ENCODE peak calls at places on chromosomes 3 and 15, in nine cellular contexts. Y, H, F, R, C, Q, B, K and S are unnamed samples.

GRCh38 chr15:67836477-67836876 is 3.4 kb downstream of the RNU6-1 start:
- DNase-seq in Y (peak), H (peak), F (peak), R (peak), C (no peak), Q (no peak), B (peak), K (no peak), S (peak)

GRCh38 chr15:89743594-89743993 is 7.5 kb downstream of the MESP1 start:
- DNase-seq in Y (no peak), H (no peak), F (no peak), R (no peak), C (no peak), Q (no peak), B (no peak), K (no peak), S (peak)

GRCh38 chr3:197709135-197709534 is 27.6 kb downstream of the RUBCN start:
- DNase-seq in Y (no peak), H (no peak), F (no peak), R (no peak), C (no peak), Q (no peak), B (no peak), K (no peak), S (no peak)

GRCh38 chr3:71681224-71681668 is 44.0 kb downstream of the EIF4E3 start:
- DNase-seq in Y (peak), H (peak), F (no peak), R (peak), C (peak), Q (peak), B (no peak), K (peak), S (no peak)

GRCh38 chr3:120435621-120436020 is 15.2 kb downstream of the FSTL1 start:
- DNase-seq in Y (no peak), H (peak), F (no peak), R (no peak), C (peak), Q (no peak), B (no peak), K (no peak), S (peak)

GRCh38 chr3:194176274-194176991 is 40.5 kb downstream of the HES1 start:
- DNase-seq in Y (no peak), H (peak), F (no peak), R (peak), C (no peak), Q (no peak), B (no peak), K (no peak), S (no peak)

GRCh38 chr15:81968691-81969090 is 77.1 kb downstream of the MEX3B start:
- DNase-seq in Y (no peak), H (no peak), F (no peak), R (no peak), C (no peak), Q (no peak), B (no peak), K (no peak), S (no peak)

GRCh38 chr3:46978985-46979944 is at the start of gene NBEAL2:
- DNase-seq in Y (peak), H (peak), F (peak), R (peak), C (peak), Q (peak), B (peak), K (peak), S (peak)

GRCh38 chr3:150168694-150169093 is 198.0 kb upstream of the PFN2 start:
- DNase-seq in Y (no peak), H (no peak), F (no peak), R (no peak), C (no peak), Q (no peak), B (no peak), K (no peak), S (no peak)

DNA sequence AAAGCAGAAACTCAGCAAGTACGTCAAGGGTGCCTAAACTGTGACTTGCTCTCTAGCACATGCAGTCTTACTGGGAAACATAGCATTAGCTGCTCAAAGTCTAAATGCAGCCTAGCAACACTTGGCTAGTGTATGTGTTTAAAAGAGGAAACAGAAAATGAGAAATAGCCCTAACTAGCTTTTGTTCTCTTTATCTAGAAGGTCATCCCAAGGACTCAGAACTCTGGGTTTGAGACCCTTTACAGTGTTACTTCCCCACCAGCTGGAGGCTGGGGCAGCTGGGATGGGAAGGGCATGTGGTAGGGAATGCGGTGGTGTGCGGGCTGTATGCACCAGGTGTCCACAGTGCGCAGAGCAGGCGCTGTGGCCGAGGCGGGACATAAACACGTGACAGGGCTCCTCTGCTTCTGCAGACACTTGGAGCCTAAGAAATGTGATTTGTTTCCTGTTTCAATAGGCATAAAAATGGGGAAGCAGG is 13.3 kb downstream of the ETV5 start:
- DNase-seq in Y (peak), H (no peak), F (no peak), R (no peak), C (no peak), Q (no peak), B (no peak), K (no peak), S (no peak)
- TF ChIP-seq POLR2AphosphoS5 in Y (no peak), H (no peak), F (peak), R (no peak), C (no peak), Q (no peak), B (no peak), K (no peak), S (no peak)

GRCh38 chr3:134312873-134313838 is 61.1 kb downstream of the AMOTL2 start:
- DNase-seq in Y (peak), H (peak), F (peak), R (peak), C (no peak), Q (no peak), B (no peak), K (peak), S (peak)
- TF ChIP-seq CTCF in Y (no peak), H (peak), F (peak), R (peak), C (no peak), Q (peak), B (no peak), K (peak), S (peak)

DNA sequence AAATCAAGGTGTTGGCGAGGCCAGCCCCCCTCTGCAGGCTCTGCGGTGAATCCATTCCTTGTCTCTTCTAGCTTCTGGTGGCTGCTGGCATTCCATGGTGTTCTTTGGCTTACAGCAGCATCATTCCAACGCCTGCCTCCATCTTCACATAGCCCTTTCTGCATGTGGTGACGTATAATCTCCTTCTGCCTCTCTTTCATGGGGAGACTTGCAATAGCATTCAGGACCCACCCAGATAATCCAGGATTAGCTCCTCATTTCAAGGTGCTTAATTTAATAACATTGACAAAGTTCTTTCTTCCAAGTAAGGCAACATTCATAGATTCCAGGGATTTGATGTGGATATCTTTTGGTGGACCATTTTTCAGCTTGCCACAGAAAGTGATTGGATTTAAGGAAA is 35.8 kb downstream of the ISG20 start:
- DNase-seq in Y (no peak), H (no peak), F (no peak), R (no peak), C (no peak), Q (no peak), B (no peak), K (no peak), S (no peak)
- TF ChIP-seq POLR2AphosphoS5 in Y (no peak), H (no peak), F (no peak), R (no peak), C (no peak), Q (no peak), B (no peak), K (no peak), S (no peak)

GRCh38 chr3:180631317-180631716 is 29.4 kb downstream of the TTC14 start:
- DNase-seq in Y (no peak), H (no peak), F (no peak), R (peak), C (no peak), Q (no peak), B (no peak), K (no peak), S (no peak)
- TF ChIP-seq CTCF in Y (no peak), H (no peak), F (no peak), R (no peak), C (no peak), Q (peak), B (peak), K (no peak), S (no peak)

GRCh38 chr15:28094732-28095521 is 4.2 kb downstream of the OCA2 start:
- DNase-seq in Y (peak), H (no peak), F (peak), R (peak), C (no peak), Q (no peak), B (peak), K (peak), S (no peak)
- TF ChIP-seq POLR2AphosphoS5 in Y (peak), H (no peak), F (no peak), R (no peak), C (no peak), Q (no peak), B (no peak), K (no peak), S (no peak)

GRCh38 chr3:111861396-111861795 is 2.3 kb downstream of the PHLDB2 start:
- DNase-seq in Y (no peak), H (peak), F (no peak), R (no peak), C (no peak), Q (no peak), B (no peak), K (no peak), S (no peak)

GRCh38 chr3:111859974-111860859 is 1.2 kb downstream of the PHLDB2 start:
- DNase-seq in Y (peak), H (peak), F (peak), R (peak), C (peak), Q (peak), B (peak), K (peak), S (peak)

GRCh38 chr3:111857474-111857873 is 1.6 kb upstream of the PHLDB2 start:
- DNase-seq in Y (no peak), H (no peak), F (no peak), R (no peak), C (no peak), Q (no peak), B (no peak), K (no peak), S (no peak)

GRCh38 chr3:111858641-111859040 is 424 bp upstream of the PHLDB2 start:
- DNase-seq in Y (no peak), H (no peak), F (no peak), R (peak), C (no peak), Q (no peak), B (no peak), K (no peak), S (no peak)

GRCh38 chr3:111859061-111859973 is at the start of gene PHLDB2:
- DNase-seq in Y (peak), H (peak), F (peak), R (peak), C (no peak), Q (no peak), B (peak), K (peak), S (peak)
- TF ChIP-seq CTCF in Y (no peak), H (peak), F (peak), R (peak), C (no peak), Q (no peak), B (no peak), K (no peak), S (no peak)

DNA sequence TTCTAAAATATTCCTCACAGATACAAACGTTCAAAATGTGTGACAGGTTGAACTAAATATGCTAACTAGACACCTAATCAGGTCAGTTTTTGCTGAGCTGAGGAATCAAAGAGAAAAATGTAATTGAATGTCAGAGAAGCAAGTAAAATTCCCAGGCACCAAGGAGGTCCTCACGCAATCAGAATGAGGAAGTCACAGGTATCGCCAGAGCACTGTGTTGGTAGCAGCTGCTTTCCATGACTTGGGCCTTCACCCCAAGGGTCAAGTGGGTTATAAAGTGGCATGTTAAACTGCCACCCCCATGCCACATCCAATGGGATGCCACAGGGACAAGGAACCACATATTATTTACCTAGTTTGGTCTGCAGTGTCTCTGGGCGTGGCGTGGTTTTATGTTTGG is 125.0 kb downstream of the TFG start:
- DNase-seq in Y (no peak), H (no peak), F (no peak), R (no peak), C (no peak), Q (no peak), B (no peak), K (no peak), S (no peak)
- TF ChIP-seq POLR2AphosphoS5 in Y (no peak), H (no peak), F (no peak), R (no peak), C (no peak), Q (no peak), B (no peak), K (no peak), S (no peak)